ENCODE peak calls at places on chromosomes 16 and 17, in five cellular contexts. A is HCT116; Z is CD4-positive, alpha-beta T cell; B is GM12865; L is retinal pigment epithelial cell. E is an unnamed sample.

GRCh38 chr16:86384980-86385379 is 125.3 kb upstream of the FOXF1 start:
- DNase-seq in Z (no peak), L (no peak), B (no peak), A (no peak), E (no peak)

GRCh38 chr17:31915456-31916100 is 14.1 kb upstream of the UTP6 start:
- DNase-seq in L (no peak), B (no peak), A (no peak), Z (no peak), E (no peak)

GRCh38 chr17:78184868-78185267 is 2.0 kb downstream of the TK1 start:
- DNase-seq in B (no peak), L (no peak), Z (no peak), A (no peak), E (no peak)

GRCh38 chr17:19753049-19753444 is 4.9 kb upstream of the ALDH3A1 start:
- DNase-seq in L (peak; percentile 77), Z (no peak), B (no peak), A (peak; percentile 79), E (no peak)

GRCh38 chr17:21249086-21249795 is 4.0 kb downstream of the NATD1 start:
- DNase-seq in L (no peak), B (no peak), Z (no peak), A (no peak), E (no peak)

GRCh38 chr16:56793504-56793903 is 63.6 kb downstream of the NUP93 start:
- DNase-seq in L (no peak), A (no peak), Z (no peak), B (peak; percentile 12), E (peak; percentile 12)

GRCh38 chr16:67675579-67675935 is 8.9 kb downstream of the C16orf86 start:
- DNase-seq in Z (no peak), A (no peak), L (no peak), B (no peak), E (no peak)

GRCh38 chr16:49921791-49922456 is 66.0 kb upstream of the ZNF423 start:
- DNase-seq in B (peak; percentile 67), L (peak; percentile 8), Z (peak; percentile 36), A (peak; percentile 51), E (peak; percentile 71)

GRCh38 chr16:64150193-64150592 is 971.7 kb downstream of the CDH11 start:
- DNase-seq in Z (no peak), A (no peak), L (no peak), B (no peak), E (no peak)

GRCh38 chr16:88967800-88968588 is 9.0 kb downstream of the CBFA2T3 start:
- DNase-seq in B (peak; percentile 93), L (no peak), Z (no peak), A (no peak), E (peak; percentile 66)

DNA sequence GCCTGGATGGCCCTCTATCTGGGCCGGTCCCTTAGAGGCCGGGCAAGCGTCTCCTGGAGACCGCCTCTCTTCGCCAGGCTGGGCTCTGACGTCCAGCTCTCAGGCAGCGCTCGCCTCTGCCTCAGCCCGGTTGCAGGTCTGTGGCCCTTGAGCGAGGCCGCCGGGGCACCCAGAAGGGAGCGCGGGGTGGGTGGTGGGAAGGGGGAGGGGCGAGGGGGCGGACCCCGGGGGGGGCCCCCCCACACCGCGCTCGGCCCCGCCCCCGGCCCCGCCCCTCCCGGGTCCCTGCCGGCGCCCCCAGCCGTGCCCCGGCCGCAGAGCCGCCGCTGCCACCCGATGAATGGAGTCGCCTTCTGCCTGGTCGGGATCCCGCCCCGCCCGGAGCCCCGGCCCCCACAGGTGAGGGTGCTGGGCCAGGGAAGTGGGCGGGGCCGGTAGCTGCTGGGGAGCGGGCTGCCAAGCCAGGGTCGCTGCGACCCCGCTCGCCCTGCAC is at the start of gene ARHGAP23:
- DNase-seq in A (no peak), Z (peak; percentile 32), B (peak; percentile 39), L (no peak), E (peak; percentile 43)
- TF ChIP-seq CTCF in A (no peak), Z (no peak), B (no peak), L (no peak), E (no peak)

GRCh38 chr17:781920-782731 is at the start of the genes GLOD4 and MRM3:
- DNase-seq in Z (peak; percentile 91), B (peak; percentile 92), A (peak; percentile 70), L (peak; percentile 58), E (peak; percentile 96)
- TF ChIP-seq CTCF in Z (no peak), B (no peak), A (peak; percentile 15), L (no peak), E (peak; percentile 15)

GRCh38 chr17:9002610-9003354 is 18.5 kb upstream of the NTN1 start:
- DNase-seq in A (no peak), B (peak; percentile 57), L (no peak), Z (no peak), E (peak; percentile 41)
- TF ChIP-seq CTCF in A (no peak), B (peak; percentile 51), L (peak; percentile 17), Z (no peak), E (peak; percentile 47)

GRCh38 chr16:65789546-65789945 is 576.9 kb upstream of the CDH5 start:
- DNase-seq in Z (no peak), B (no peak), A (no peak), L (no peak), E (no peak)

GRCh38 chr16:65790768-65791167 is 575.7 kb upstream of the CDH5 start:
- DNase-seq in L (no peak), Z (no peak), B (no peak), A (no peak), E (no peak)

GRCh38 chr16:65786916-65787315 is 579.6 kb upstream of the CDH5 start:
- DNase-seq in L (no peak), A (no peak), B (no peak), Z (no peak), E (no peak)

GRCh38 chr16:65788434-65789147 is 577.9 kb upstream of the CDH5 start:
- DNase-seq in Z (no peak), L (no peak), A (no peak), B (no peak), E (no peak)

GRCh38 chr16:65789148-65789545 is 577.3 kb upstream of the CDH5 start:
- DNase-seq in A (no peak), B (no peak), L (no peak), Z (no peak), E (no peak)
- TF ChIP-seq CTCF in A (no peak), B (no peak), L (no peak), Z (no peak), E (no peak)

GRCh38 chr16:84093120-84093878 is 23.4 kb downstream of the MBTPS1 start:
- DNase-seq in L (no peak), Z (no peak), A (no peak), B (no peak), E (no peak)
- TF ChIP-seq CTCF in L (no peak), Z (no peak), A (no peak), B (no peak), E (no peak)

GRCh38 chr16:3793161-3793576 is 75.8 kb upstream of the TRAP1 start:
- DNase-seq in B (no peak), Z (no peak), A (no peak), L (no peak), E (no peak)
- TF ChIP-seq CTCF in B (no peak), Z (no peak), A (no peak), L (no peak), E (no peak)